ENCODE peak calls at places on chromosomes 13 and 19, in nine cellular contexts. B, T, Q, W, R, D, G, K and Y are unnamed samples.

GRCh38 chr13:113547248-113547971 is 37.1 kb upstream of the TFDP1 start:
- DNase-seq in B (no peak), T (no peak), Q (no peak), W (no peak), R (no peak), D (no peak), G (no peak), K (no peak), Y (no peak)

GRCh38 chr13:112809332-112810310 is 119.8 kb downstream of the ATP11A start:
- DNase-seq in B (no peak), T (no peak), Q (no peak), W (no peak), R (no peak), D (no peak), G (no peak), K (no peak), Y (no peak)

GRCh38 chr19:18718015-18718526 is 34.6 kb downstream of the CRTC1 start:
- DNase-seq in B (no peak), T (no peak), Q (no peak), W (no peak), R (no peak), D (no peak), G (no peak), K (no peak), Y (no peak)

GRCh38 chr19:19884583-19884982 is 16.2 kb upstream of the ZNF93 start:
- DNase-seq in B (no peak), T (no peak), Q (no peak), W (no peak), R (no peak), D (no peak), G (no peak), K (no peak), Y (no peak)

GRCh38 chr19:17340302-17340870 is 3.0 kb downstream of the GTPBP3 start:
- DNase-seq in B (no peak), T (no peak), Q (peak), W (no peak), R (peak), D (no peak), G (no peak), K (no peak), Y (no peak)

GRCh38 chr13:98345103-98345899 is 168.2 kb upstream of the RNF113B start:
- DNase-seq in B (no peak), T (no peak), Q (no peak), W (no peak), R (no peak), D (no peak), G (no peak), K (no peak), Y (no peak)

GRCh38 chr13:33931397-33931987 is 113.5 kb downstream of the RFC3 start:
- DNase-seq in B (no peak), T (no peak), Q (no peak), W (no peak), R (peak), D (no peak), G (no peak), K (no peak), Y (no peak)

GRCh38 chr13:98509271-98510155 is 67.4 kb downstream of the STK24 start:
- DNase-seq in B (peak), T (no peak), Q (peak), W (peak), R (no peak), D (peak), G (peak), K (peak), Y (no peak)

GRCh38 chr13:66623129-66623528 is 607.0 kb downstream of the PCDH9 start:
- DNase-seq in B (no peak), T (no peak), Q (no peak), W (no peak), R (no peak), D (no peak), G (no peak), K (no peak), Y (no peak)

GRCh38 chr13:66624302-66624701 is 605.8 kb downstream of the PCDH9 start:
- DNase-seq in B (no peak), T (no peak), Q (no peak), W (no peak), R (no peak), D (no peak), G (no peak), K (no peak), Y (no peak)

GRCh38 chr13:66612983-66613382 is 617.2 kb downstream of the PCDH9 start:
- DNase-seq in B (no peak), T (no peak), Q (no peak), W (no peak), R (no peak), D (no peak), G (no peak), K (no peak), Y (no peak)

GRCh38 chr13:66617786-66618185 is 612.4 kb downstream of the PCDH9 start:
- DNase-seq in B (no peak), T (no peak), Q (no peak), W (no peak), R (no peak), D (no peak), G (no peak), K (no peak), Y (no peak)

DNA sequence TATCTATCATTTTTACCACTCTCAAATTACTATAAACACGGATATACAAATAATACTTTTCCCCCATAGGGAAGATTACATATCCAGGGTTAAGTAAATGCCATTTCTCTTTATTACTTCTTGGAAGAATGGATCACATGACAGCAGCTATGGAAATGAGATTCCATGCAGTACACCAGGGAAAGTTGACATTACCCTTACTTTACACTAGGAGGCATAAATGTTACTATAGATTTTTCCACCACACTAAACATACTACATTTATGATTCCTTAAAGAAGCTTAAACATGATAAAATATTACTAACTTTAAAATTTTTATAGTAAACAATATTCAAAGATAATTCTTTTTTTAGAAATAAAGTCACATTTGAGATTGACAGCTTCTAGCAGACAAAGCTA is 611.4 kb downstream of the PCDH9 start:
- DNase-seq in B (no peak), T (no peak), Q (no peak), W (peak), R (no peak), D (peak), G (no peak), K (no peak), Y (peak)
- TF ChIP-seq CTCF in B (no peak), T (peak), Q (peak), W (no peak), R (peak), D (peak), G (no peak), K (no peak), Y (peak)

DNA sequence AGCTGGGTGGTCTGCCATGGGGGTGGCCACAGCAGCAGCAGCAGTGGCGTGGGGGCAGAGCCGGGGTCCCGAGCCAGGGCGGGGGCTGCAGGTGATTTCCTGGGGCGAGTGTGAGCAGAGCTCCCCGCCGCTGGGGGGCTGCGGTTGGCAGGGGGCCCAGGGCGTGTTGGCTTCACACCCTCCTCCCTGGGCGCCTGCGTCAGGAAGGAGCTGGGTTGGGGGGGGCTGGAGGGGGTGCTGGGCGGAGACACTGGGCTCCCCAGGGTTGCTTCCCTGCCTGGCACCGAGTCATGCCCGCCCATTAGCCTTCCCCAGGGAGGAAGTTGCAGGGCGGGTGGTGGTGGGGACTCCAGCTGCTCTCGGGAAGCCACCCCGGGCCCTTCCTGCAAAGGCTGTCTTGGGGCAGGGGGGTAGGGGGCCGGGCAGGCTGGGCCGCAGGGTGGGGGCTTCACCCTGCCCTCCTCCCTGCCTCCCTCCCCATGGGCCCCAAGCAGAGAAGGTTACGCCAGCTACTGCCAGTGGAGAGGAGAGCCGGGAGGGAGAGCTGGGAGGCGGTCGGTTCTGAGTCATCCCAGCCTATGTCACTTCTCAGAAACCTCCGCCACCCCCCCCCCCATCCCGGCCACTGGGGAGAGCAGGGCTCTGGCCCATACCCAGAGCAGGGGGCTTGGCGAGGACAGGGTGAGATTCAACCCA is 4.6 kb downstream of the MIDN start:
- DNase-seq in B (peak), T (peak), Q (peak), W (no peak), R (no peak), D (peak), G (peak), K (no peak), Y (no peak)
- TF ChIP-seq CTCF in B (no peak), T (no peak), Q (peak), W (no peak), R (no peak), D (peak), G (no peak), K (no peak), Y (no peak)

DNA sequence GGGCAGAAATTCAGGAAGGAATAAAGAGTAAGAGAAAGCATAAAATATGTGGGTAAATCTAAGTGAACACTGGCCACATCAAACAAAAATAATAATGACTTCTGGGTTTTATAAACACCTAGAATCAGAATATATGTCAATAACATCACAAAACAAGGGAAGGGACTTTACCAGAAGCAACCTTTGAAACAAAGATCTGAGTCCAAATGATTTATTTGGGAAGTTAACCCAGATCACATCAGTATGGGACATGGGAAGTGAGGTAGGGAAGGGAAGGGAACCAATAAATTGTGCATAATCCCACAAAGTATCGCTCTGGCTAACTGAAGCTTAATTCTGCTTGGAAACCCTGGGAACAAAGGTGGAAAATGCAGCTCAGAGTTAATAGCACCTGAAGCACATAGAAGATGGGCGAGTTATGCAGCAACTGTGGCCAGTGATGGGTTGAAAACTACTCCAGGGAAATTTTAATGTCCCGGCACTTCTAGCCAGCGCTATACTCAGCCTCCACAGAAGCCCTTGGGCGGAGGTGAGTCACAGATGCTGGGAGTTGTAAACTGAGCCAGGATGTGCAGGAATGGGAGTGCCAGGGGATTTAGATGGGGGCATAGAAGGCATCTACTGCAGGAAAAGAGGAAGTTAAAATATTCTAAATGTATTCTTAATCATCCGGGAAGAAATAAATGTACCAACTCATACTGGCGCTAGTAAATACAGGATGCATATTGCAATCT is 34.3 kb upstream of the CEBPG start:
- DNase-seq in B (no peak), T (no peak), Q (no peak), W (no peak), R (no peak), D (no peak), G (no peak), K (no peak), Y (no peak)
- TF ChIP-seq CTCF in B (no peak), T (no peak), Q (no peak), W (no peak), R (no peak), D (no peak), G (no peak), K (no peak), Y (no peak)

DNA sequence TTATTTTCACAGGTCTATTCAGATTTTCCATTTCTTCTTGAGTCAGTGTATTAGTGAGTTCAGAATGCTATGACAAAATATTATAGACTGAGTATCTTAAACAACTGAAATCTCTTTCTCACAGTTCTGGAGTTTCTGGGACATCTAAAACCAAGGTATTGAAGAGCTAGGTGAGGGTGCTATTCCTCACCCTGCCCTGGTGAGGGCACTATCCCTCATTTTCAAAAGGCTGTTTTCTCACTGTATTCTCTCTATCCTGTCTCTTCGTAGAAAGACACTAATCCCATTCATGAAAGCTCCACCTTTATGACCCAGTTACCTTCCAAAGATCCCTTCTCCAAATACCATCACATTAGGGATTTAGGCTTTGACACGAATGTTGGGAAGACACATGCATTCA is 1617.1 kb downstream of the PCDH9 start:
- DNase-seq in B (no peak), T (no peak), Q (no peak), W (no peak), R (no peak), D (no peak), G (no peak), K (no peak), Y (no peak)
- TF ChIP-seq CTCF in B (no peak), T (no peak), Q (no peak), W (no peak), R (peak), D (peak), G (no peak), K (no peak), Y (peak)

DNA sequence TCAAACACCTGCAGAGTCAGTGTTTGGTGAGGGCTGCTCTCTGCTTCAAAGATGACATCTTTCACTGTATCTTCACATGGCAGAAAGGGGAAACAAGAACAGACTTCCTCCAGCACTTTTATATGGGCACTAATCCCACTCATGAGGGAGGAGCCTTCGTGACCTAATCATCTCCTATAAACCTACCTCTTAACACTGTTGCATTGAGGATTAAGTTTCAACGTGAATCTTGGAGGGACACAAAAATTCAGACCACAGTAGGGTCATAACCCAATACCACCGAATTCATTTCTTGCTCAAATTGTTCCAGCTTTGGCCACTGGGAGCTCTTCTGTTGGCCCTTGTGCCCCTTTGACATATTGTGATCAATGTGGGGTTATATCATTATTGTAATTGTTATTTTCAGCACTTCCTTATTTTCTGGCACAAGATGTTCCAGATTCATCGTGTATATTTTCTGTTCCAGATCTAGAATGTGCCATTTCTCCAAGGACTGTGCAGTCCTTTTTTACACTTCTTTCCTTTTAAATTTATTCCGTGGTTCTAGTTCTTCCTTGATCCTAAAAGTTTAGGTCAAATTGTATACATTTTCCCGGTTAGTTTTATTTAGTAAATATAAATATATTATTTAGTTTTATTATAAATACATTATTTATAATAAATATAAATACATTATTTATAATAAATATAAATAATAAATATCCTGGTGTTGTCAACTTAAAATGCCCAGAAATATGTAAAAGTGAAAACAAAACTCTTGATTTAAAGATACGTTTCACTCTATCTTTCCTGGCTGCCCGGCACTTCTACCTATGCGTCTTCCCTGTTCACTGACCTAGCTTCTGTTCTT is 35.5 kb upstream of the IGFL4 start:
- DNase-seq in B (no peak), T (no peak), Q (no peak), W (no peak), R (no peak), D (no peak), G (no peak), K (no peak), Y (no peak)
- TF ChIP-seq CTCF in B (no peak), T (no peak), Q (no peak), W (no peak), R (no peak), D (peak), G (no peak), K (no peak), Y (no peak)

GRCh38 chr19:40284501-40285352 is at the start of gene AKT2:
- DNase-seq in B (peak), T (no peak), Q (peak), W (peak), R (peak), D (peak), G (peak), K (no peak), Y (peak)
- TF ChIP-seq CTCF in B (no peak), T (no peak), Q (no peak), W (no peak), R (no peak), D (no peak), G (no peak), K (no peak), Y (no peak)

GRCh38 chr19:15105044-15105443 is 2.2 kb upstream of the SYDE1 start:
- DNase-seq in B (no peak), T (no peak), Q (no peak), W (no peak), R (no peak), D (no peak), G (no peak), K (no peak), Y (no peak)
- TF ChIP-seq CTCF in B (no peak), T (no peak), Q (no peak), W (no peak), R (no peak), D (no peak), G (no peak), K (no peak), Y (no peak)

GRCh38 chr13:45299194-45299593 is 41.8 kb downstream of the TPT1 start:
- DNase-seq in B (no peak), T (no peak), Q (no peak), W (no peak), R (no peak), D (no peak), G (no peak), K (no peak), Y (no peak)

GRCh38 chr13:45300190-45300985 is 40.6 kb downstream of the TPT1 start:
- DNase-seq in B (no peak), T (no peak), Q (no peak), W (no peak), R (no peak), D (no peak), G (no peak), K (no peak), Y (no peak)

GRCh38 chr13:45303866-45304265 is 37.1 kb downstream of the TPT1 start:
- DNase-seq in B (no peak), T (no peak), Q (no peak), W (no peak), R (no peak), D (no peak), G (no peak), K (no peak), Y (no peak)

GRCh38 chr13:45298206-45298505 is 42.8 kb downstream of the TPT1 start:
- DNase-seq in B (no peak), T (no peak), Q (no peak), W (no peak), R (no peak), D (no peak), G (no peak), K (no peak), Y (no peak)

DNA sequence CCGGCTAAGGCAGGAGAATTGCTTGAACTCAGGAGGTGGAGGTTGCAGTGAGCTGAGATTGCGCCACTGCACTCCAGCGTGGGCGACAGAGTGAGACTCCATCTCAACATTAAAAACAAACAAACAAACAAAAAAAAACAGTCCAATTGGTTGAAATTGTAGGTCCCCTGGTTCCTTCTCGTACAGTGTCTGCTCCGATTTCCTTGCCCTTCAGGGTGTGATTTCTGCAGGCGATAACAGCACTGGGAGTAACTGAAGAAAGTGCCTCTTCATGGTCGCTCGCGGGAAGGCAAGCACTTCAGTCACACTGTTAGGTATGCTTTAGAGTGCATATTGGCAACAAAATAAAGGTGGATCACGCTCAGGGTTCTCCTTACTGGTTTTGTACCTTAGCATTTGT is 39.7 kb downstream of the TPT1 start:
- DNase-seq in B (no peak), T (no peak), Q (no peak), W (no peak), R (no peak), D (no peak), G (no peak), K (no peak), Y (no peak)
- TF ChIP-seq CTCF in B (no peak), T (no peak), Q (no peak), W (no peak), R (no peak), D (no peak), G (no peak), K (no peak), Y (no peak)